ENCODE peak calls at places on chromosomes 11 and 22, in nine cellular contexts. N, B, C, L, E, Z, D, J and R are unnamed samples.

GRCh38 chr11:105108247-105108646 is 31.3 kb downstream of the CARD18 start:
- DNase-seq in N (no peak), B (no peak), C (no peak), L (no peak), E (no peak), Z (no peak), D (no peak), J (no peak), R (no peak)

GRCh38 chr11:75813622-75814039 is 1.4 kb upstream of the UVRAG start:
- DNase-seq in N (no peak), B (no peak), C (peak), L (no peak), E (no peak), Z (no peak), D (no peak), J (no peak), R (no peak)

GRCh38 chr22:46362221-46362933 is 26.9 kb downstream of the TRMU start:
- DNase-seq in N (no peak), B (no peak), C (peak), L (peak), E (no peak), Z (no peak), D (peak), J (no peak), R (no peak)

GRCh38 chr22:47176573-47177333 is 414.3 kb downstream of the TBC1D22A start:
- DNase-seq in N (no peak), B (no peak), C (no peak), L (no peak), E (no peak), Z (peak), D (no peak), J (no peak), R (no peak)

GRCh38 chr22:28246392-28246791 is 327.3 kb upstream of the PITPNB start:
- DNase-seq in N (no peak), B (no peak), C (peak), L (no peak), E (no peak), Z (no peak), D (no peak), J (no peak), R (no peak)

GRCh38 chr11:12565406-12565805 is 108.8 kb upstream of the TEAD1 start:
- DNase-seq in N (no peak), B (no peak), C (no peak), L (no peak), E (no peak), Z (no peak), D (no peak), J (no peak), R (no peak)

GRCh38 chr11:548700-549603 is 11.6 kb downstream of the LMNTD2 start:
- DNase-seq in N (no peak), B (no peak), C (no peak), L (no peak), E (no peak), Z (no peak), D (peak), J (no peak), R (no peak)

GRCh38 chr11:112553340-112553739 is 292.7 kb upstream of the PLET1 start:
- DNase-seq in N (no peak), B (no peak), C (no peak), L (no peak), E (no peak), Z (no peak), D (no peak), J (no peak), R (no peak)

GRCh38 chr11:11415786-11416390 is 62.8 kb upstream of the CSNK2A3 start:
- DNase-seq in N (no peak), B (peak), C (no peak), L (no peak), E (no peak), Z (no peak), D (no peak), J (no peak), R (no peak)

GRCh38 chr22:48955351-48956311 is 872.0 kb downstream of the BRD1 start:
- DNase-seq in N (no peak), B (no peak), C (no peak), L (no peak), E (no peak), Z (peak), D (no peak), J (no peak), R (no peak)

GRCh38 chr22:26753125-26753862 is 95.9 kb downstream of the MIAT start:
- DNase-seq in N (no peak), B (peak), C (no peak), L (no peak), E (no peak), Z (no peak), D (no peak), J (no peak), R (no peak)

GRCh38 chr22:32650553-32651345 is 150.8 kb upstream of the TIMP3 start:
- DNase-seq in N (no peak), B (no peak), C (peak), L (no peak), E (no peak), Z (no peak), D (no peak), J (peak), R (no peak)

GRCh38 chr11:130215531-130216220 is 56.1 kb downstream of the ST14 start:
- DNase-seq in N (no peak), B (no peak), C (no peak), L (no peak), E (no peak), Z (no peak), D (no peak), J (no peak), R (no peak)

GRCh38 chr11:9090488-9091043 is 833 bp downstream of the SCUBE2 start:
- DNase-seq in N (no peak), B (peak), C (no peak), L (no peak), E (no peak), Z (no peak), D (no peak), J (no peak), R (no peak)

GRCh38 chr11:115784796-115785521 is 280.7 kb upstream of the CADM1 start:
- DNase-seq in N (no peak), B (no peak), C (no peak), L (no peak), E (no peak), Z (no peak), D (no peak), J (no peak), R (no peak)

GRCh38 chr11:73178092-73178539 is 36.0 kb upstream of the FCHSD2 start:
- DNase-seq in N (peak), B (peak), C (peak), L (peak), E (peak), Z (peak), D (peak), J (peak), R (peak)

GRCh38 chr11:68099474-68100405 is 21.4 kb downstream of the CHKA start:
- DNase-seq in N (no peak), B (no peak), C (no peak), L (peak), E (peak), Z (no peak), D (peak), J (peak), R (no peak)

GRCh38 chr11:18192988-18193387 is 20.4 kb downstream of the MRGPRX4 start:
- DNase-seq in N (peak), B (peak), C (no peak), L (peak), E (no peak), Z (no peak), D (peak), J (no peak), R (no peak)

GRCh38 chr22:37551981-37552380 is 8.3 kb upstream of the CDC42EP1 start:
- DNase-seq in N (no peak), B (peak), C (no peak), L (no peak), E (no peak), Z (no peak), D (no peak), J (no peak), R (no peak)

GRCh38 chr11:26805001-26805400 is 83.1 kb upstream of the SLC5A12 start:
- DNase-seq in N (no peak), B (no peak), C (no peak), L (no peak), E (no peak), Z (no peak), D (no peak), J (peak), R (no peak)

GRCh38 chr11:12238420-12238819 is 128.0 kb downstream of the MICAL2 start:
- DNase-seq in N (no peak), B (no peak), C (no peak), L (no peak), E (no peak), Z (no peak), D (no peak), J (no peak), R (no peak)

GRCh38 chr11:27640954-27641353 is 59.3 kb downstream of the BDNF start:
- DNase-seq in N (no peak), B (no peak), C (no peak), L (no peak), E (no peak), Z (no peak), D (no peak), J (no peak), R (no peak)

GRCh38 chr22:42091446-42091764 is 833 bp upstream of the NDUFA6 start:
- DNase-seq in N (no peak), B (no peak), C (no peak), L (peak), E (no peak), Z (no peak), D (peak), J (no peak), R (no peak)

GRCh38 chr11:124917115-124917637 is 1.9 kb upstream of the HEPN1 start:
- DNase-seq in N (no peak), B (no peak), C (peak), L (no peak), E (no peak), Z (no peak), D (no peak), J (no peak), R (no peak)

GRCh38 chr11:96185220-96185768 is 157.7 kb downstream of the MAML2 start:
- DNase-seq in N (no peak), B (no peak), C (no peak), L (peak), E (no peak), Z (no peak), D (peak), J (no peak), R (no peak)

GRCh38 chr22:49567894-49568750 is 259.6 kb downstream of the BRD1 start:
- DNase-seq in N (no peak), B (no peak), C (no peak), L (no peak), E (no peak), Z (peak), D (no peak), J (no peak), R (no peak)

GRCh38 chr11:83054904-83055380 is 16.8 kb downstream of the RAB30 start:
- DNase-seq in N (peak), B (no peak), C (no peak), L (peak), E (peak), Z (no peak), D (peak), J (no peak), R (no peak)

GRCh38 chr11:46202149-46202548 is 75.3 kb upstream of the CREB3L1 start:
- DNase-seq in N (no peak), B (peak), C (no peak), L (no peak), E (no peak), Z (no peak), D (no peak), J (no peak), R (no peak)

GRCh38 chr11:18229501-18229900 is 7.1 kb downstream of the SAA4 start:
- DNase-seq in N (no peak), B (no peak), C (no peak), L (peak), E (no peak), Z (no peak), D (peak), J (no peak), R (no peak)

GRCh38 chr11:20876738-20877137 is 207.4 kb downstream of the NELL1 start:
- DNase-seq in N (no peak), B (no peak), C (no peak), L (no peak), E (no peak), Z (no peak), D (no peak), J (no peak), R (no peak)

GRCh38 chr11:20874358-20874757 is 205.0 kb downstream of the NELL1 start:
- DNase-seq in N (no peak), B (no peak), C (no peak), L (no peak), E (no peak), Z (no peak), D (no peak), J (no peak), R (no peak)

DNA sequence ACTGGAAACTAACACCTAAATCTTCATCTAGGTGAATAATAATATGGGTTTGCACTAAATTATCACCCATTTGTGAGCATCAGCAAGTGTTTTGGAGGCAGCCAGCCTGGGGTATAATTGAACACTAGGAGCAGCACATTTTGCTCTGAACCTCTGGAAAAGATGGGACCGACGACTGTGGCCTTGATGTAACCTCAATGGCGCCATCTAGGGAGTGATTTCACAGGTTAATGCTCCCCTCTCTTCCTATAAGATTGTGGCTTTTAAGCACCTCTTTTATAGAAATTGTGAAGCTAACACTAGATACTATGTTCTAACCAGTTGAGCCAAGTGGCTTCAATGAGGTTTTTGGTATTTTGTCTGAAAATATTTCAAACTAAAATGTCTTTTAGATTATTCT is 203.7 kb downstream of the NELL1 start:
- DNase-seq in N (no peak), B (peak), C (no peak), L (peak), E (peak), Z (no peak), D (peak), J (peak), R (no peak)
- TF ChIP-seq CTCF in N (no peak), B (peak), C (no peak), L (peak), E (peak), Z (no peak), D (peak), J (peak), R (peak)

GRCh38 chr11:70482529-70482917 is 84.2 kb downstream of the CTTN start:
- DNase-seq in N (no peak), B (no peak), C (peak), L (no peak), E (no peak), Z (no peak), D (no peak), J (no peak), R (no peak)

GRCh38 chr11:70485326-70486025 is 87.1 kb downstream of the CTTN start:
- DNase-seq in N (no peak), B (no peak), C (no peak), L (no peak), E (no peak), Z (no peak), D (no peak), J (no peak), R (no peak)

GRCh38 chr11:70483940-70484339 is 85.6 kb downstream of the CTTN start:
- DNase-seq in N (no peak), B (no peak), C (no peak), L (no peak), E (no peak), Z (no peak), D (no peak), J (no peak), R (no peak)

GRCh38 chr11:70481625-70482528 is 83.5 kb downstream of the CTTN start:
- DNase-seq in N (peak), B (no peak), C (peak), L (no peak), E (peak), Z (no peak), D (no peak), J (no peak), R (no peak)

DNA sequence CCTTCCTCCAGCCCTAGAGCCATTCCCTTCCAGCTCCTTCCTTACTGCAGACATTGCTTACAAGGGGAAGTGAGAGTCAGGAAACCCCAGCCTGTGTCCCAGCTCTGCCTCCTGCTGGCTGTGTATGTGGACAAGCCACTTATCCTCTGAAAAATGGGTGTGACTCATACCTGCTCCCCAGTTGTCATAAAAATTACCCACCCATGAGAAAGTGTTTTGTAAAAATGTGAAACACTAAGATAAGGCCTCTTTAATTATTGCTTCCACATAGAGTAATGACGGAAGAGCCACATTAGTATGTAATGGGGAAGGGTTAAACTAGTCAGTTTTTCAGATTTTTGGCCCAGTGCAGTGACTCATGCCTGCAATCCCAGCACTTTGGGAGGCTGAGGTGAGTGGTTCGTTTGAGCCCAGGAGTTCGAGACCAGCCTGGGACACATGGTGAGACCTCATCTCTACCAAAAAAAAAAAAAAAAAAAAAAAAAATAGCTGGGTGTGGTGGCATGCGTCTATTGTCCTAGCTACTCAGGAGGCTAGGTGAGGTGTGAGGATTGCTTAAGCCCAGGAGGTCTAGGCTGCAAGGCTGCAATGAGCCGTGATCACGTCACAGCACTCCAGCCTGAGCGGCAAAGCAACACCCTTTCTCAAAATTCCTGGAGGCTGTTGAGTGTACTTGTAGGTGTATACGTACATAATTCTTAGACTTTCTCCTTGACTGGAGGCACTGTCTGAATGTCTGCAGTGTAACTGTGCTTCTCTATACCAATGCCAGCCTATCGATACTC is 84.9 kb downstream of the CTTN start:
- DNase-seq in N (peak), B (no peak), C (peak), L (peak), E (peak), Z (no peak), D (peak), J (peak), R (no peak)
- TF ChIP-seq CTCF in N (no peak), B (peak), C (peak), L (peak), E (peak), Z (no peak), D (peak), J (peak), R (peak)

DNA sequence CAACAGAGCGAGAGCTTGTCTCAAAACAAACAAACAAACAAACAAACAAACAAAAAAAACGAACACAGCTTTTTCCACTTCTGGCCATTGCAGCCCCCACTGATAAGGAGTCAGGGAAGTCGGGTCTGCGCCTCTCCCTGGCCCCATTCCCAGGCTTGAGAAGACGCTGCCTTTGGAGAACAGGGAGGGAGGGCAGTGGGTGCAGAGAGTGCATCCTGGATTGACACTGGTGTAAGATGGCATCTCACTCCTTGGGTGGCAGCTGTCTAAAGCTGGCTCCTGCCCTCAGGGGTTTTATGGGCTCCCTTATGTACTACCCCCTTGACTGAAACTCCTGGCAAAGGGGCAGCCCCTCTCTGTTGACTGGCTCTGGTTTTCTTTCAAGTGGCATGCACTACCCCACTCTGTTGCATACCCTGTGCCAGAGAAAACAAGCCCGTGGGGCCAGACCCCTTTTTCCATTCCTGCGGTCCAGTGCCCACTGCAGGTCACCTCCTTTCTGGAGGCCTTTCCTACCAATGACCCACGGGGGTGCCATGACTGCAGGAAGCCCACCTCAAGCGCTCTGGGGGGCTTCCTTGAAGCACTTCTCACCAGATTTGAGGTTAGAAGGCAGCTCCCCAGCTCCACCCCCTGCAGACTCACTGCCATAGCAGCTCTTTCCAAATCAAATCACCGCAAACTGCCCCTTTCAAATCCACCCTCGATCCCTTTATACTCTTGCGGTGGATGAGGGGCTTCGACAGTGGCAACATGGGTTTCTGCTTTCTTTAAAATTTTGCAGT is 12.7 kb downstream of the DRAP1 start:
- DNase-seq in N (no peak), B (peak), C (no peak), L (no peak), E (no peak), Z (no peak), D (no peak), J (no peak), R (no peak)
- TF ChIP-seq CTCF in N (no peak), B (no peak), C (no peak), L (no peak), E (no peak), Z (no peak), D (no peak), J (no peak), R (no peak)

GRCh38 chr11:128516886-128517285 is 70.5 kb downstream of the ETS1 start:
- DNase-seq in N (no peak), B (no peak), C (no peak), L (no peak), E (no peak), Z (no peak), D (no peak), J (no peak), R (no peak)

GRCh38 chr11:128515766-128516466 is 71.4 kb downstream of the ETS1 start:
- DNase-seq in N (no peak), B (no peak), C (no peak), L (no peak), E (no peak), Z (no peak), D (no peak), J (no peak), R (no peak)

GRCh38 chr11:128516467-128516778 is 70.9 kb downstream of the ETS1 start:
- DNase-seq in N (no peak), B (no peak), C (no peak), L (no peak), E (no peak), Z (no peak), D (no peak), J (no peak), R (no peak)

GRCh38 chr11:128513915-128514681 is 73.3 kb downstream of the ETS1 start:
- DNase-seq in N (no peak), B (no peak), C (no peak), L (no peak), E (no peak), Z (no peak), D (no peak), J (no peak), R (no peak)

GRCh38 chr11:128515086-128515485 is 72.3 kb downstream of the ETS1 start:
- DNase-seq in N (no peak), B (no peak), C (no peak), L (no peak), E (no peak), Z (no peak), D (no peak), J (no peak), R (no peak)
- TF ChIP-seq CTCF in N (no peak), B (no peak), C (no peak), L (no peak), E (no peak), Z (no peak), D (no peak), J (no peak), R (no peak)